ENCODE peak calls at places on chromosomes 3 and 15, in nine cellular contexts. One of them, this sample, is unnamed.

GRCh38 chr15:57298843-57299550 is 77.3 kb upstream of the CGNL1 start:
- DNase-seq in stimulated activated CD8-positive, alpha-beta memory T cell treated with anti-CD3 and anti-CD28 coated beads, Interleukin-15, amount 100 ng/mL, for 1 hour: no peak
- DNase-seq in dorsolateral prefrontal cortex: no peak
- DNase-seq in renal cortical epithelial cell: no peak
- DNase-seq in cardiac fibroblast: no peak
- DNase-seq in Daoy: no peak
- DNase-seq in activated CD4-positive, alpha-beta T cell treated with anti-CD3 and anti-CD28 coated beads, Interleukin-2, amount 50 U/mL, for 1 hour: no peak
- DNase-seq in hippocampal formation: no peak
- DNase-seq in G401: no peak
- DNase-seq in this sample: no peak

GRCh38 chr3:101066776-101067175 is 73.6 kb upstream of the ABI3BP start:
- DNase-seq in stimulated activated CD8-positive, alpha-beta memory T cell treated with anti-CD3 and anti-CD28 coated beads, Interleukin-15, amount 100 ng/mL, for 1 hour: no peak
- DNase-seq in dorsolateral prefrontal cortex: no peak
- DNase-seq in renal cortical epithelial cell: peak; percentile 76
- DNase-seq in cardiac fibroblast: peak; percentile 76
- DNase-seq in Daoy: peak; percentile 19
- DNase-seq in activated CD4-positive, alpha-beta T cell treated with anti-CD3 and anti-CD28 coated beads, Interleukin-2, amount 50 U/mL, for 1 hour: no peak
- DNase-seq in hippocampal formation: no peak
- DNase-seq in G401: peak; percentile 3
- DNase-seq in this sample: no peak

GRCh38 chr3:65483475-65483874 is 555.2 kb downstream of the MAGI1 start:
- DNase-seq in stimulated activated CD8-positive, alpha-beta memory T cell treated with anti-CD3 and anti-CD28 coated beads, Interleukin-15, amount 100 ng/mL, for 1 hour: no peak
- DNase-seq in dorsolateral prefrontal cortex: peak; percentile 75
- DNase-seq in renal cortical epithelial cell: no peak
- DNase-seq in cardiac fibroblast: no peak
- DNase-seq in Daoy: no peak
- DNase-seq in activated CD4-positive, alpha-beta T cell treated with anti-CD3 and anti-CD28 coated beads, Interleukin-2, amount 50 U/mL, for 1 hour: no peak
- DNase-seq in hippocampal formation: peak; percentile 23
- DNase-seq in G401: peak; percentile 95
- DNase-seq in this sample: no peak

GRCh38 chr15:57873564-57874209 is 167.2 kb downstream of the POLR2M start:
- DNase-seq in stimulated activated CD8-positive, alpha-beta memory T cell treated with anti-CD3 and anti-CD28 coated beads, Interleukin-15, amount 100 ng/mL, for 1 hour: no peak
- DNase-seq in dorsolateral prefrontal cortex: no peak
- DNase-seq in renal cortical epithelial cell: peak; percentile 18
- DNase-seq in cardiac fibroblast: peak; percentile 72
- DNase-seq in Daoy: peak; percentile 51
- DNase-seq in activated CD4-positive, alpha-beta T cell treated with anti-CD3 and anti-CD28 coated beads, Interleukin-2, amount 50 U/mL, for 1 hour: no peak
- DNase-seq in hippocampal formation: no peak
- DNase-seq in G401: no peak
- DNase-seq in this sample: no peak

GRCh38 chr15:46280753-46281521 is 646.1 kb downstream of the SQOR start:
- DNase-seq in stimulated activated CD8-positive, alpha-beta memory T cell treated with anti-CD3 and anti-CD28 coated beads, Interleukin-15, amount 100 ng/mL, for 1 hour: no peak
- DNase-seq in dorsolateral prefrontal cortex: no peak
- DNase-seq in renal cortical epithelial cell: peak; percentile 27
- DNase-seq in cardiac fibroblast: peak; percentile 7
- DNase-seq in Daoy: no peak
- DNase-seq in activated CD4-positive, alpha-beta T cell treated with anti-CD3 and anti-CD28 coated beads, Interleukin-2, amount 50 U/mL, for 1 hour: no peak
- DNase-seq in hippocampal formation: no peak
- DNase-seq in G401: peak; percentile 50
- DNase-seq in this sample: no peak

GRCh38 chr15:88454867-88455810 is 12.0 kb downstream of the MRPL46 start:
- DNase-seq in stimulated activated CD8-positive, alpha-beta memory T cell treated with anti-CD3 and anti-CD28 coated beads, Interleukin-15, amount 100 ng/mL, for 1 hour: no peak
- DNase-seq in dorsolateral prefrontal cortex: peak; percentile 74
- DNase-seq in renal cortical epithelial cell: peak; percentile 67
- DNase-seq in cardiac fibroblast: peak; percentile 77
- DNase-seq in Daoy: peak; percentile 53
- DNase-seq in activated CD4-positive, alpha-beta T cell treated with anti-CD3 and anti-CD28 coated beads, Interleukin-2, amount 50 U/mL, for 1 hour: peak; percentile 29
- DNase-seq in hippocampal formation: peak; percentile 39
- DNase-seq in G401: peak; percentile 73
- DNase-seq in this sample: no peak

GRCh38 chr3:159380891-159381290 is 579.0 kb downstream of the MFSD1 start:
- DNase-seq in stimulated activated CD8-positive, alpha-beta memory T cell treated with anti-CD3 and anti-CD28 coated beads, Interleukin-15, amount 100 ng/mL, for 1 hour: no peak
- DNase-seq in dorsolateral prefrontal cortex: no peak
- DNase-seq in renal cortical epithelial cell: peak; percentile 42
- DNase-seq in cardiac fibroblast: no peak
- DNase-seq in Daoy: no peak
- DNase-seq in activated CD4-positive, alpha-beta T cell treated with anti-CD3 and anti-CD28 coated beads, Interleukin-2, amount 50 U/mL, for 1 hour: no peak
- DNase-seq in hippocampal formation: no peak
- DNase-seq in G401: no peak
- DNase-seq in this sample: no peak

GRCh38 chr3:55534876-55535275 is 47.8 kb upstream of the WNT5A start:
- DNase-seq in stimulated activated CD8-positive, alpha-beta memory T cell treated with anti-CD3 and anti-CD28 coated beads, Interleukin-15, amount 100 ng/mL, for 1 hour: no peak
- DNase-seq in dorsolateral prefrontal cortex: no peak
- DNase-seq in renal cortical epithelial cell: peak; percentile 87
- DNase-seq in cardiac fibroblast: no peak
- DNase-seq in Daoy: peak; percentile 23
- DNase-seq in activated CD4-positive, alpha-beta T cell treated with anti-CD3 and anti-CD28 coated beads, Interleukin-2, amount 50 U/mL, for 1 hour: no peak
- DNase-seq in hippocampal formation: no peak
- DNase-seq in G401: no peak
- DNase-seq in this sample: no peak

GRCh38 chr3:50267280-50267913 is 1.6 kb upstream of the SEMA3B start:
- DNase-seq in stimulated activated CD8-positive, alpha-beta memory T cell treated with anti-CD3 and anti-CD28 coated beads, Interleukin-15, amount 100 ng/mL, for 1 hour: no peak
- DNase-seq in dorsolateral prefrontal cortex: peak; percentile 60
- DNase-seq in renal cortical epithelial cell: no peak
- DNase-seq in cardiac fibroblast: no peak
- DNase-seq in Daoy: no peak
- DNase-seq in activated CD4-positive, alpha-beta T cell treated with anti-CD3 and anti-CD28 coated beads, Interleukin-2, amount 50 U/mL, for 1 hour: no peak
- DNase-seq in hippocampal formation: peak; percentile 74
- DNase-seq in G401: no peak
- DNase-seq in this sample: no peak

GRCh38 chr3:112360574-112360973 is 27.6 kb downstream of the CD200 start:
- DNase-seq in stimulated activated CD8-positive, alpha-beta memory T cell treated with anti-CD3 and anti-CD28 coated beads, Interleukin-15, amount 100 ng/mL, for 1 hour: no peak
- DNase-seq in dorsolateral prefrontal cortex: no peak
- DNase-seq in renal cortical epithelial cell: peak; percentile 68
- DNase-seq in cardiac fibroblast: peak; percentile 50
- DNase-seq in Daoy: no peak
- DNase-seq in activated CD4-positive, alpha-beta T cell treated with anti-CD3 and anti-CD28 coated beads, Interleukin-2, amount 50 U/mL, for 1 hour: no peak
- DNase-seq in hippocampal formation: no peak
- DNase-seq in G401: no peak
- DNase-seq in this sample: no peak

GRCh38 chr15:77029166-77030041 is 34.5 kb downstream of the PSTPIP1 start:
- DNase-seq in stimulated activated CD8-positive, alpha-beta memory T cell treated with anti-CD3 and anti-CD28 coated beads, Interleukin-15, amount 100 ng/mL, for 1 hour: no peak
- DNase-seq in dorsolateral prefrontal cortex: peak; percentile 19
- DNase-seq in renal cortical epithelial cell: no peak
- DNase-seq in cardiac fibroblast: no peak
- DNase-seq in Daoy: no peak
- DNase-seq in activated CD4-positive, alpha-beta T cell treated with anti-CD3 and anti-CD28 coated beads, Interleukin-2, amount 50 U/mL, for 1 hour: no peak
- DNase-seq in hippocampal formation: no peak
- DNase-seq in G401: no peak
- DNase-seq in this sample: no peak

GRCh38 chr3:190339130-190339529 is 16.9 kb upstream of the CLDN1 start:
- DNase-seq in stimulated activated CD8-positive, alpha-beta memory T cell treated with anti-CD3 and anti-CD28 coated beads, Interleukin-15, amount 100 ng/mL, for 1 hour: no peak
- DNase-seq in dorsolateral prefrontal cortex: no peak
- DNase-seq in renal cortical epithelial cell: no peak
- DNase-seq in cardiac fibroblast: peak; percentile 70
- DNase-seq in Daoy: peak; percentile 28
- DNase-seq in activated CD4-positive, alpha-beta T cell treated with anti-CD3 and anti-CD28 coated beads, Interleukin-2, amount 50 U/mL, for 1 hour: no peak
- DNase-seq in hippocampal formation: no peak
- DNase-seq in G401: no peak
- DNase-seq in this sample: no peak

GRCh38 chr3:70982700-70983140 is 600.8 kb downstream of the FOXP1 start:
- DNase-seq in stimulated activated CD8-positive, alpha-beta memory T cell treated with anti-CD3 and anti-CD28 coated beads, Interleukin-15, amount 100 ng/mL, for 1 hour: no peak
- DNase-seq in dorsolateral prefrontal cortex: no peak
- DNase-seq in renal cortical epithelial cell: peak; percentile 97
- DNase-seq in cardiac fibroblast: peak; percentile 94
- DNase-seq in Daoy: peak; percentile 81
- DNase-seq in activated CD4-positive, alpha-beta T cell treated with anti-CD3 and anti-CD28 coated beads, Interleukin-2, amount 50 U/mL, for 1 hour: no peak
- DNase-seq in hippocampal formation: peak; percentile 55
- DNase-seq in G401: no peak
- DNase-seq in this sample: peak; percentile 26

GRCh38 chr15:74318376-74319137 is 48.9 kb downstream of the CYP11A1 start:
- DNase-seq in stimulated activated CD8-positive, alpha-beta memory T cell treated with anti-CD3 and anti-CD28 coated beads, Interleukin-15, amount 100 ng/mL, for 1 hour: no peak
- DNase-seq in dorsolateral prefrontal cortex: no peak
- DNase-seq in renal cortical epithelial cell: no peak
- DNase-seq in cardiac fibroblast: peak; percentile 56
- DNase-seq in Daoy: peak; percentile 64
- DNase-seq in activated CD4-positive, alpha-beta T cell treated with anti-CD3 and anti-CD28 coated beads, Interleukin-2, amount 50 U/mL, for 1 hour: no peak
- DNase-seq in hippocampal formation: no peak
- DNase-seq in G401: no peak
- DNase-seq in this sample: no peak

GRCh38 chr3:178833696-178834095 is 237.9 kb downstream of the ZMAT3 start:
- DNase-seq in stimulated activated CD8-positive, alpha-beta memory T cell treated with anti-CD3 and anti-CD28 coated beads, Interleukin-15, amount 100 ng/mL, for 1 hour: no peak
- DNase-seq in dorsolateral prefrontal cortex: no peak
- DNase-seq in renal cortical epithelial cell: no peak
- DNase-seq in cardiac fibroblast: no peak
- DNase-seq in Daoy: no peak
- DNase-seq in activated CD4-positive, alpha-beta T cell treated with anti-CD3 and anti-CD28 coated beads, Interleukin-2, amount 50 U/mL, for 1 hour: no peak
- DNase-seq in hippocampal formation: no peak
- DNase-seq in G401: no peak
- DNase-seq in this sample: no peak

GRCh38 chr3:59339818-59340217 is 290.0 kb upstream of the CFAP20DC start:
- DNase-seq in stimulated activated CD8-positive, alpha-beta memory T cell treated with anti-CD3 and anti-CD28 coated beads, Interleukin-15, amount 100 ng/mL, for 1 hour: no peak
- DNase-seq in dorsolateral prefrontal cortex: no peak
- DNase-seq in renal cortical epithelial cell: no peak
- DNase-seq in cardiac fibroblast: no peak
- DNase-seq in Daoy: no peak
- DNase-seq in activated CD4-positive, alpha-beta T cell treated with anti-CD3 and anti-CD28 coated beads, Interleukin-2, amount 50 U/mL, for 1 hour: no peak
- DNase-seq in hippocampal formation: no peak
- DNase-seq in G401: no peak
- DNase-seq in this sample: no peak

GRCh38 chr3:4656059-4656458 is 162.9 kb downstream of the ITPR1 start:
- DNase-seq in stimulated activated CD8-positive, alpha-beta memory T cell treated with anti-CD3 and anti-CD28 coated beads, Interleukin-15, amount 100 ng/mL, for 1 hour: no peak
- DNase-seq in dorsolateral prefrontal cortex: peak; percentile 79
- DNase-seq in renal cortical epithelial cell: peak; percentile 47
- DNase-seq in cardiac fibroblast: peak; percentile 84
- DNase-seq in Daoy: peak; percentile 68
- DNase-seq in activated CD4-positive, alpha-beta T cell treated with anti-CD3 and anti-CD28 coated beads, Interleukin-2, amount 50 U/mL, for 1 hour: no peak
- DNase-seq in hippocampal formation: peak; percentile 28
- DNase-seq in G401: peak; percentile 60
- DNase-seq in this sample: peak; percentile 30

GRCh38 chr3:56764904-56765445 is 36.8 kb downstream of the ARHGEF3 start:
- DNase-seq in stimulated activated CD8-positive, alpha-beta memory T cell treated with anti-CD3 and anti-CD28 coated beads, Interleukin-15, amount 100 ng/mL, for 1 hour: no peak
- DNase-seq in dorsolateral prefrontal cortex: no peak
- DNase-seq in renal cortical epithelial cell: no peak
- DNase-seq in cardiac fibroblast: no peak
- DNase-seq in Daoy: no peak
- DNase-seq in activated CD4-positive, alpha-beta T cell treated with anti-CD3 and anti-CD28 coated beads, Interleukin-2, amount 50 U/mL, for 1 hour: no peak
- DNase-seq in hippocampal formation: no peak
- DNase-seq in G401: no peak
- DNase-seq in this sample: no peak

GRCh38 chr3:4719011-4719649 is 226.0 kb downstream of the ITPR1 start:
- DNase-seq in stimulated activated CD8-positive, alpha-beta memory T cell treated with anti-CD3 and anti-CD28 coated beads, Interleukin-15, amount 100 ng/mL, for 1 hour: no peak
- DNase-seq in dorsolateral prefrontal cortex: no peak
- DNase-seq in renal cortical epithelial cell: no peak
- DNase-seq in cardiac fibroblast: no peak
- DNase-seq in Daoy: no peak
- DNase-seq in activated CD4-positive, alpha-beta T cell treated with anti-CD3 and anti-CD28 coated beads, Interleukin-2, amount 50 U/mL, for 1 hour: no peak
- DNase-seq in hippocampal formation: no peak
- DNase-seq in G401: no peak
- DNase-seq in this sample: no peak

GRCh38 chr3:11240496-11240895 is 31.7 kb upstream of the ATG7 start:
- DNase-seq in stimulated activated CD8-positive, alpha-beta memory T cell treated with anti-CD3 and anti-CD28 coated beads, Interleukin-15, amount 100 ng/mL, for 1 hour: no peak
- DNase-seq in dorsolateral prefrontal cortex: no peak
- DNase-seq in renal cortical epithelial cell: no peak
- DNase-seq in cardiac fibroblast: no peak
- DNase-seq in Daoy: no peak
- DNase-seq in activated CD4-positive, alpha-beta T cell treated with anti-CD3 and anti-CD28 coated beads, Interleukin-2, amount 50 U/mL, for 1 hour: no peak
- DNase-seq in hippocampal formation: no peak
- DNase-seq in G401: no peak
- DNase-seq in this sample: no peak

GRCh38 chr3:115693868-115694267 is 70.6 kb downstream of the GAP43 start:
- DNase-seq in stimulated activated CD8-positive, alpha-beta memory T cell treated with anti-CD3 and anti-CD28 coated beads, Interleukin-15, amount 100 ng/mL, for 1 hour: no peak
- DNase-seq in dorsolateral prefrontal cortex: peak; percentile 67
- DNase-seq in renal cortical epithelial cell: no peak
- DNase-seq in cardiac fibroblast: no peak
- DNase-seq in Daoy: no peak
- DNase-seq in activated CD4-positive, alpha-beta T cell treated with anti-CD3 and anti-CD28 coated beads, Interleukin-2, amount 50 U/mL, for 1 hour: no peak
- DNase-seq in hippocampal formation: peak; percentile 26
- DNase-seq in G401: peak; percentile 65
- DNase-seq in this sample: no peak

GRCh38 chr15:63466378-63467192 is 37.8 kb upstream of the USP3 start:
- DNase-seq in stimulated activated CD8-positive, alpha-beta memory T cell treated with anti-CD3 and anti-CD28 coated beads, Interleukin-15, amount 100 ng/mL, for 1 hour: peak; percentile 24
- DNase-seq in dorsolateral prefrontal cortex: no peak
- DNase-seq in renal cortical epithelial cell: peak; percentile 75
- DNase-seq in cardiac fibroblast: peak; percentile 81
- DNase-seq in Daoy: peak; percentile 65
- DNase-seq in activated CD4-positive, alpha-beta T cell treated with anti-CD3 and anti-CD28 coated beads, Interleukin-2, amount 50 U/mL, for 1 hour: no peak
- DNase-seq in hippocampal formation: peak; percentile 18
- DNase-seq in G401: peak; percentile 69
- DNase-seq in this sample: no peak

GRCh38 chr3:175192536-175192935 is 333.4 kb downstream of the NAALADL2 start:
- DNase-seq in stimulated activated CD8-positive, alpha-beta memory T cell treated with anti-CD3 and anti-CD28 coated beads, Interleukin-15, amount 100 ng/mL, for 1 hour: no peak
- DNase-seq in dorsolateral prefrontal cortex: no peak
- DNase-seq in renal cortical epithelial cell: no peak
- DNase-seq in cardiac fibroblast: peak; percentile 74
- DNase-seq in Daoy: peak; percentile 14
- DNase-seq in activated CD4-positive, alpha-beta T cell treated with anti-CD3 and anti-CD28 coated beads, Interleukin-2, amount 50 U/mL, for 1 hour: no peak
- DNase-seq in hippocampal formation: no peak
- DNase-seq in G401: no peak
- DNase-seq in this sample: no peak

GRCh38 chr3:146221276-146221675 is 29.6 kb downstream of the PLSCR4 start:
- DNase-seq in stimulated activated CD8-positive, alpha-beta memory T cell treated with anti-CD3 and anti-CD28 coated beads, Interleukin-15, amount 100 ng/mL, for 1 hour: no peak
- DNase-seq in dorsolateral prefrontal cortex: no peak
- DNase-seq in renal cortical epithelial cell: no peak
- DNase-seq in cardiac fibroblast: peak; percentile 56
- DNase-seq in Daoy: no peak
- DNase-seq in activated CD4-positive, alpha-beta T cell treated with anti-CD3 and anti-CD28 coated beads, Interleukin-2, amount 50 U/mL, for 1 hour: no peak
- DNase-seq in hippocampal formation: no peak
- DNase-seq in G401: peak; percentile 23
- DNase-seq in this sample: no peak

GRCh38 chr3:112974894-112975293 is at the start of gene CD200R1:
- DNase-seq in stimulated activated CD8-positive, alpha-beta memory T cell treated with anti-CD3 and anti-CD28 coated beads, Interleukin-15, amount 100 ng/mL, for 1 hour: no peak
- DNase-seq in dorsolateral prefrontal cortex: no peak
- DNase-seq in renal cortical epithelial cell: no peak
- DNase-seq in cardiac fibroblast: no peak
- DNase-seq in Daoy: no peak
- DNase-seq in activated CD4-positive, alpha-beta T cell treated with anti-CD3 and anti-CD28 coated beads, Interleukin-2, amount 50 U/mL, for 1 hour: no peak
- DNase-seq in hippocampal formation: no peak
- DNase-seq in G401: no peak
- DNase-seq in this sample: no peak

GRCh38 chr15:89912674-89913396 is at the start of gene ARPIN:
- DNase-seq in stimulated activated CD8-positive, alpha-beta memory T cell treated with anti-CD3 and anti-CD28 coated beads, Interleukin-15, amount 100 ng/mL, for 1 hour: no peak
- DNase-seq in dorsolateral prefrontal cortex: peak; percentile 54
- DNase-seq in renal cortical epithelial cell: no peak
- DNase-seq in cardiac fibroblast: peak; percentile 43
- DNase-seq in Daoy: peak; percentile 61
- DNase-seq in activated CD4-positive, alpha-beta T cell treated with anti-CD3 and anti-CD28 coated beads, Interleukin-2, amount 50 U/mL, for 1 hour: no peak
- DNase-seq in hippocampal formation: peak; percentile 36
- DNase-seq in G401: peak; percentile 60
- DNase-seq in this sample: no peak

GRCh38 chr3:128416578-128417150 is 50.0 kb downstream of the DNAJB8 start:
- DNase-seq in stimulated activated CD8-positive, alpha-beta memory T cell treated with anti-CD3 and anti-CD28 coated beads, Interleukin-15, amount 100 ng/mL, for 1 hour: no peak
- DNase-seq in dorsolateral prefrontal cortex: no peak
- DNase-seq in renal cortical epithelial cell: peak; percentile 72
- DNase-seq in cardiac fibroblast: peak; percentile 73
- DNase-seq in Daoy: peak; percentile 96
- DNase-seq in activated CD4-positive, alpha-beta T cell treated with anti-CD3 and anti-CD28 coated beads, Interleukin-2, amount 50 U/mL, for 1 hour: peak; percentile 7
- DNase-seq in hippocampal formation: no peak
- DNase-seq in G401: no peak
- DNase-seq in this sample: no peak

GRCh38 chr15:99455796-99456160 is 110.0 kb upstream of the MEF2A start:
- DNase-seq in stimulated activated CD8-positive, alpha-beta memory T cell treated with anti-CD3 and anti-CD28 coated beads, Interleukin-15, amount 100 ng/mL, for 1 hour: no peak
- DNase-seq in dorsolateral prefrontal cortex: no peak
- DNase-seq in renal cortical epithelial cell: no peak
- DNase-seq in cardiac fibroblast: no peak
- DNase-seq in Daoy: no peak
- DNase-seq in activated CD4-positive, alpha-beta T cell treated with anti-CD3 and anti-CD28 coated beads, Interleukin-2, amount 50 U/mL, for 1 hour: no peak
- DNase-seq in hippocampal formation: no peak
- DNase-seq in G401: no peak
- DNase-seq in this sample: no peak